ENCODE peak calls at places on chromosomes 6 and 20, in five cellular contexts. J is endodermal cell, P is sigmoid colon, Z is hepatocyte, Q is endothelial cell of umbilical vein. K is an unnamed sample.
A peak's percentile ranks its signal among the peaks of the same experiment; 100 is the strongest.

GRCh38 chr6:11094411-11094851 is 797 bp downstream of the SMIM13 start:
- DNase-seq in J (peak; percentile 85), P (peak; percentile 65), Z (peak; percentile 64), Q (peak; percentile 65), K (no peak)

GRCh38 chr6:147040521-147040920 is 163.7 kb upstream of the STXBP5 start:
- DNase-seq in J (no peak), P (no peak), Z (no peak), Q (no peak), K (no peak)

GRCh38 chr20:51430198-51430950 is 112.1 kb downstream of the NFATC2 start:
- DNase-seq in J (no peak), P (no peak), Z (no peak), Q (no peak), K (no peak)

GRCh38 chr6:19327684-19328083 is 509.5 kb upstream of the ID4 start:
- DNase-seq in J (no peak), P (no peak), Z (no peak), Q (no peak), K (no peak)

GRCh38 chr6:134826889-134827737 is 122.8 kb downstream of the ALDH8A1 start:
- DNase-seq in J (no peak), P (peak; percentile 89), Z (no peak), Q (no peak), K (peak; percentile 2)

GRCh38 chr6:135372758-135373157 is 124.8 kb downstream of the AHI1 start:
- DNase-seq in J (no peak), P (no peak), Z (no peak), Q (no peak), K (peak; percentile 14)

GRCh38 chr20:63323298-63323820 is 30.4 kb downstream of the COL20A1 start:
- DNase-seq in J (no peak), P (peak; percentile 22), Z (no peak), Q (no peak), K (no peak)

GRCh38 chr6:163263196-163263595 is 151.3 kb upstream of the QKI start:
- DNase-seq in J (no peak), P (peak; percentile 80), Z (no peak), Q (no peak), K (no peak)

GRCh38 chr6:169023161-169023874 is 230.3 kb downstream of the THBS2 start:
- DNase-seq in J (no peak), P (no peak), Z (no peak), Q (no peak), K (no peak)

GRCh38 chr6:25642667-25643328 is 9.2 kb upstream of the SCGN start:
- DNase-seq in J (no peak), P (no peak), Z (no peak), Q (no peak), K (no peak)

GRCh38 chr6:109867009-109867969 is 110.8 kb upstream of the GPR6 start:
- DNase-seq in J (peak; percentile 82), P (peak; percentile 74), Z (peak; percentile 82), Q (peak; percentile 5), K (no peak)

GRCh38 chr6:107667790-107668189 is 156.3 kb downstream of the SCML4 start:
- DNase-seq in J (no peak), P (no peak), Z (no peak), Q (no peak), K (no peak)

GRCh38 chr6:117906905-117907599 is at the start of gene SLC35F1:
- DNase-seq in J (peak; percentile 94), P (no peak), Z (peak; percentile 64), Q (peak; percentile 31), K (peak; percentile 36)

GRCh38 chr20:41329435-41330342 is 10.9 kb upstream of the LPIN3 start:
- DNase-seq in J (no peak), P (peak; percentile 94), Z (peak; percentile 74), Q (peak; percentile 94), K (peak; percentile 45)

GRCh38 chr6:130396722-130397121 is 30.9 kb downstream of the TMEM200A start:
- DNase-seq in J (no peak), P (no peak), Z (no peak), Q (no peak), K (no peak)

GRCh38 chr20:57811373-57812020 is 101.7 kb upstream of the PMEPA1 start:
- DNase-seq in J (no peak), P (peak; percentile 58), Z (peak; percentile 55), Q (no peak), K (no peak)

GRCh38 chr6:71602385-71602949 is 283.9 kb upstream of the RIMS1 start:
- DNase-seq in J (no peak), P (no peak), Z (no peak), Q (no peak), K (no peak)

GRCh38 chr20:61808497-61808896 is 257.2 kb downstream of the TAF4 start:
- DNase-seq in J (no peak), P (no peak), Z (no peak), Q (no peak), K (no peak)

GRCh38 chr6:168719901-168720300 is 278.9 kb downstream of the SMOC2 start:
- DNase-seq in J (no peak), P (no peak), Z (no peak), Q (no peak), K (no peak)

GRCh38 chr6:133997267-133997666 is 44.2 kb downstream of the TBPL1 start:
- DNase-seq in J (no peak), P (no peak), Z (no peak), Q (no peak), K (no peak)

GRCh38 chr20:35478804-35479472 is 23.5 kb downstream of the CEP250 start:
- DNase-seq in J (peak; percentile 85), P (no peak), Z (no peak), Q (no peak), K (no peak)

GRCh38 chr6:111880181-111880944 is 7.1 kb upstream of the FYN start:
- DNase-seq in J (no peak), P (no peak), Z (no peak), Q (no peak), K (no peak)

GRCh38 chr6:105364243-105364642 is 38.6 kb downstream of the PREP start:
- DNase-seq in J (no peak), P (no peak), Z (no peak), Q (peak; percentile 18), K (no peak)

GRCh38 chr6:20631525-20631924 is 97.3 kb downstream of the CDKAL1 start:
- DNase-seq in J (no peak), P (no peak), Z (no peak), Q (no peak), K (no peak)

GRCh38 chr6:106637051-106637717 is 7.8 kb downstream of the QRSL1 start:
- DNase-seq in J (no peak), P (no peak), Z (no peak), Q (peak; percentile 16), K (no peak)

DNA sequence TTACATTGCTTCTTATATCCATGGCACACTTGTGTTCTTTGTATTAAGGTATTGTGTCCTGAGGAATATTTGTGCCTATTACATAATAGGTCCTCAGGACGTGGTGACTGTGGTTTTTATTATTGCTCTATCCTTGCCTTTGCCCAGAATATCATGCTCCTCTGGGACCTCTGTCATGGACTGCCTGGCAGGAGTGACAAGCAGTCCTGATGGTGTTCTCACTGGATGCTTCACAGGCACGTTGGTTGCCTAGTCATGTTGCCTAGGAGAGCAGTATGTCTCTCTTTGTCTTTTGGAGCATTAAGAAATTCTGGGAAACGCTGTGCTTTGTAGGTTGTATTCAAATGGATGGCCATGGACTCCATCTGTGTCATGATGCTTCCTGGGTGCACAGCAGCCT is 24.7 kb upstream of the MROH8 start:
- DNase-seq in J (no peak), P (no peak), Z (no peak), Q (no peak), K (no peak)
- H3K36me3 ChIP-seq in J (peaks cover 98% of the 10 kb centered on the region), P (peaks cover 84% of the 10 kb centered on the region), Z (peaks cover 5% of the 10 kb centered on the region), Q (peaks cover 49% of the 10 kb centered on the region), K (peaks cover 34% of the 10 kb centered on the region)

GRCh38 chr6:137864812-137865508 is 2.1 kb upstream of the TNFAIP3 start:
- DNase-seq in J (peak; percentile 79), P (no peak), Z (no peak), Q (no peak), K (no peak)
- TF ChIP-seq CTCF in J (peak; percentile 67), P (no peak), Z (peak; percentile 6), Q (no peak), K (no peak)

GRCh38 chr6:57327311-57327710 is 9.9 kb downstream of the PRIM2 start:
- DNase-seq in J (no peak), P (no peak), Z (no peak), Q (no peak), K (no peak)

GRCh38 chr6:57329933-57330332 is 12.5 kb downstream of the PRIM2 start:
- DNase-seq in J (no peak), P (no peak), Z (no peak), Q (no peak), K (no peak)

GRCh38 chr6:57328074-57328473 is 10.6 kb downstream of the PRIM2 start:
- DNase-seq in J (no peak), P (no peak), Z (no peak), Q (no peak), K (no peak)

GRCh38 chr6:57324538-57324937 is 7.1 kb downstream of the PRIM2 start:
- DNase-seq in J (no peak), P (no peak), Z (no peak), Q (peak; percentile 24), K (no peak)
- H3K36me3 ChIP-seq in J (peaks cover 80% of the 10 kb centered on the region), P (peaks cover 73% of the 10 kb centered on the region), Z (no peaks in the 10 kb centered on the region), Q (peaks cover 2% of the 10 kb centered on the region), K (peaks cover 11% of the 10 kb centered on the region)

GRCh38 chr20:18981956-18982539 is 168.5 kb downstream of the SCP2D1 start:
- DNase-seq in J (no peak), P (no peak), Z (no peak), Q (no peak), K (no peak)
- TF ChIP-seq CTCF in J (no peak), P (no peak), Z (no peak), Q (no peak), K (no peak)

GRCh38 chr6:79410806-79411205 is 126.4 kb downstream of the LCA5 start:
- DNase-seq in J (no peak), P (no peak), Z (no peak), Q (no peak), K (no peak)

GRCh38 chr6:79404261-79404660 is 133.0 kb downstream of the LCA5 start:
- DNase-seq in J (peak; percentile 80), P (no peak), Z (peak; percentile 34), Q (no peak), K (no peak)

GRCh38 chr6:79413562-79414002 is 123.6 kb downstream of the LCA5 start:
- DNase-seq in J (no peak), P (no peak), Z (peak; percentile 34), Q (no peak), K (no peak)

GRCh38 chr6:79404677-79405076 is 132.6 kb downstream of the LCA5 start:
- DNase-seq in J (peak; percentile 61), P (no peak), Z (peak; percentile 88), Q (no peak), K (no peak)

GRCh38 chr6:79408598-79408997 is 128.6 kb downstream of the LCA5 start:
- DNase-seq in J (no peak), P (no peak), Z (no peak), Q (no peak), K (no peak)
- H3K36me3 ChIP-seq in J (no peaks in the 10 kb centered on the region), P (no peaks in the 10 kb centered on the region), Z (no peaks in the 10 kb centered on the region), Q (no peaks in the 10 kb centered on the region), K (no peaks in the 10 kb centered on the region)